ENCODE peak calls at places on chromosomes 7 and 10, in five cellular contexts. One of them, this sample, is unnamed.

GRCh38 chr7:156889089-156889488 is 3.9 kb downstream of the LMBR1 start:
- DNase-seq in PC-3: no peak
- DNase-seq in GM23248: no peak
- DNase-seq in endodermal cell: no peak
- DNase-seq in neuronal stem cell: no peak
- DNase-seq in this sample: peak; percentile 77

GRCh38 chr7:124818807-124819206 is 53.2 kb upstream of the GPR37 start:
- DNase-seq in PC-3: no peak
- DNase-seq in endodermal cell: no peak
- DNase-seq in neuronal stem cell: no peak
- DNase-seq in GM23248: no peak
- DNase-seq in this sample: no peak

GRCh38 chr10:33126742-33127141 is 168.7 kb upstream of the ITGB1 start:
- DNase-seq in PC-3: no peak
- DNase-seq in endodermal cell: no peak
- DNase-seq in GM23248: no peak
- DNase-seq in neuronal stem cell: no peak
- DNase-seq in this sample: no peak

GRCh38 chr7:158281441-158281840 is 306.2 kb downstream of the PTPRN2 start:
- DNase-seq in endodermal cell: no peak
- DNase-seq in GM23248: no peak
- DNase-seq in PC-3: no peak
- DNase-seq in neuronal stem cell: no peak
- DNase-seq in this sample: no peak

GRCh38 chr7:129522971-129523340 is 20.6 kb downstream of the SMKR1 start:
- DNase-seq in neuronal stem cell: no peak
- DNase-seq in PC-3: no peak
- DNase-seq in endodermal cell: no peak
- DNase-seq in GM23248: no peak
- DNase-seq in this sample: no peak

GRCh38 chr7:28272461-28272877 is 91.9 kb upstream of the JAZF1 start:
- DNase-seq in GM23248: peak; percentile 76
- DNase-seq in endodermal cell: peak; percentile 83
- DNase-seq in neuronal stem cell: peak; percentile 15
- DNase-seq in PC-3: peak; percentile 17
- DNase-seq in this sample: peak; percentile 83

GRCh38 chr10:97584060-97584797 is at the start of gene HOGA1:
- DNase-seq in GM23248: peak; percentile 62
- DNase-seq in neuronal stem cell: no peak
- DNase-seq in PC-3: peak; percentile 35
- DNase-seq in endodermal cell: peak; percentile 91
- DNase-seq in this sample: no peak

GRCh38 chr10:78995977-78996355 is 72.8 kb upstream of the ZMIZ1 start:
- DNase-seq in PC-3: no peak
- DNase-seq in GM23248: no peak
- DNase-seq in endodermal cell: no peak
- DNase-seq in neuronal stem cell: no peak
- DNase-seq in this sample: no peak

GRCh38 chr10:28393956-28394568 is 91.2 kb upstream of the MPP7 start:
- DNase-seq in neuronal stem cell: peak; percentile 74
- DNase-seq in PC-3: peak; percentile 66
- DNase-seq in endodermal cell: peak; percentile 91
- DNase-seq in GM23248: peak; percentile 68
- DNase-seq in this sample: peak; percentile 83

GRCh38 chr10:56745490-56745889 is 384.4 kb upstream of the ZWINT start:
- DNase-seq in GM23248: no peak
- DNase-seq in neuronal stem cell: no peak
- DNase-seq in PC-3: no peak
- DNase-seq in endodermal cell: no peak
- DNase-seq in this sample: no peak

GRCh38 chr10:79331709-79332108 is 15.6 kb upstream of the PPIF start:
- DNase-seq in endodermal cell: no peak
- DNase-seq in GM23248: peak; percentile 95
- DNase-seq in PC-3: peak; percentile 100
- DNase-seq in neuronal stem cell: no peak
- DNase-seq in this sample: peak; percentile 54

GRCh38 chr10:103820101-103821062 is 35.0 kb downstream of the SH3PXD2A start:
- DNase-seq in neuronal stem cell: no peak
- DNase-seq in GM23248: peak; percentile 62
- DNase-seq in endodermal cell: no peak
- DNase-seq in PC-3: no peak
- DNase-seq in this sample: no peak

GRCh38 chr7:34060548-34060947 is 155.2 kb downstream of the BMPER start:
- DNase-seq in PC-3: no peak
- DNase-seq in GM23248: peak; percentile 88
- DNase-seq in neuronal stem cell: no peak
- DNase-seq in endodermal cell: no peak
- DNase-seq in this sample: peak; percentile 74

GRCh38 chr10:45592432-45592831 is 80.1 kb downstream of the ZFAND4 start:
- DNase-seq in endodermal cell: no peak
- DNase-seq in neuronal stem cell: no peak
- DNase-seq in PC-3: no peak
- DNase-seq in GM23248: peak; percentile 6
- DNase-seq in this sample: no peak

GRCh38 chr10:71716406-71716805 is 3.2 kb downstream of the C10orf105 start:
- DNase-seq in PC-3: no peak
- DNase-seq in endodermal cell: no peak
- DNase-seq in neuronal stem cell: no peak
- DNase-seq in GM23248: no peak
- DNase-seq in this sample: no peak

GRCh38 chr7:80027616-80028173 is 106.9 kb upstream of the GNAI1 start:
- DNase-seq in endodermal cell: no peak
- DNase-seq in GM23248: no peak
- DNase-seq in PC-3: no peak
- DNase-seq in neuronal stem cell: no peak
- DNase-seq in this sample: no peak

GRCh38 chr10:116779076-116779687 is 36.8 kb upstream of the HSPA12A start:
- DNase-seq in endodermal cell: no peak
- DNase-seq in PC-3: peak; percentile 30
- DNase-seq in neuronal stem cell: no peak
- DNase-seq in GM23248: peak; percentile 49
- DNase-seq in this sample: no peak

GRCh38 chr10:18195060-18195799 is 55.0 kb downstream of the CACNB2 start:
- DNase-seq in PC-3: no peak
- DNase-seq in endodermal cell: no peak
- DNase-seq in neuronal stem cell: no peak
- DNase-seq in GM23248: peak; percentile 33
- DNase-seq in this sample: peak; percentile 60

GRCh38 chr10:30158325-30158960 is 99.1 kb upstream of the JCAD start:
- DNase-seq in endodermal cell: no peak
- DNase-seq in PC-3: no peak
- DNase-seq in GM23248: peak; percentile 32
- DNase-seq in neuronal stem cell: no peak
- DNase-seq in this sample: no peak

GRCh38 chr7:100427762-100428198 is 723 bp downstream of the ZCWPW1 start:
- DNase-seq in neuronal stem cell: no peak
- DNase-seq in GM23248: no peak
- DNase-seq in endodermal cell: no peak
- DNase-seq in PC-3: no peak
- DNase-seq in this sample: no peak
- H3K9ac ChIP-seq in neuronal stem cell: peak overlapping the region; percentile 15
- H3K9ac ChIP-seq in GM23248: peak overlapping the region; percentile 98
- H3K9ac ChIP-seq in endodermal cell: no peak overlapping the region
- H3K9ac ChIP-seq in PC-3: no peak overlapping the region
- H3K9ac ChIP-seq in this sample: peak overlapping the region; percentile 95

DNA sequence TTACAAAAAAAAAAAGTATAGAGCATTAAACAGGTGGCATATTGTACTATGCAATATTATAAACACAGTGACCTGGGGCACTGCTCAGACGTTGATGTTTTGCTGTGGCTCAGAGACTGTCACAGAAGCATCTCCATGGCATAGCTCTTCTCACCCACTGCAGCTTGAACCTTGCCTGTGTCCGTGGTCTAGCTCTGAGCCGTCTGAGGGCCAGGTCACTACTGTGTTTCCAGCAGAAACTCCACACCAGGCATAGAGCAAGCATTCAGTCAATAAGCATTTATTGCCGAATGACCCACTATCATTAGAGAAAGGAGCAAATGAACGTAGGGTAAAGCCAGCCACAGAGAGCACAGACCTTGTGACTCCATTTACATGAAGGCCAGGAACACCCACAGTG is 443.2 kb upstream of the FOXK1 start:
- DNase-seq in endodermal cell: no peak
- DNase-seq in neuronal stem cell: no peak
- DNase-seq in GM23248: no peak
- DNase-seq in PC-3: no peak
- DNase-seq in this sample: no peak
- H3K9ac ChIP-seq in endodermal cell: no peak overlapping the region
- H3K9ac ChIP-seq in neuronal stem cell: no peak overlapping the region
- H3K9ac ChIP-seq in GM23248: no peak overlapping the region
- H3K9ac ChIP-seq in PC-3: no peak overlapping the region
- H3K9ac ChIP-seq in this sample: no peak overlapping the region

DNA sequence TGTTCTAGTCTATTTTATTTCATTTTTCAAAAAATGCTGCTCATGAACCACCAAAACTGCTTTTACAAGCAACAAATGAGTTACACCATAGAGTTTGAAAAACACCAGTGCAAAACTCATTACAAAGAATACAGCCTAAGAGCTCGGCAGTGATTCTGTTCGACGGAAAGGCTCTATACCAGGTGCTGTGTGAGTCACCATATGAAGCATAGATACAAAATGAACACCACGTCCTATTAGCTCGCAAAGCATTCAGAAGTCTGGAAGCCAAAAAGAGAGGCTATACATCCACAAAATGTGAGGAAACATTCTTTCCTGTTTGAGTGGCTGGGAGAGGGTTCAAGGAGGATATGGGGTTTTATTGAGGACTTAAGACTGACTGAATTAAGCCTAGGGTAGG is 136.1 kb downstream of the ATE1 start:
- DNase-seq in neuronal stem cell: no peak
- DNase-seq in GM23248: no peak
- DNase-seq in endodermal cell: no peak
- DNase-seq in PC-3: no peak
- DNase-seq in this sample: no peak
- H3K9ac ChIP-seq in neuronal stem cell: no peak overlapping the region
- H3K9ac ChIP-seq in GM23248: no peak overlapping the region
- H3K9ac ChIP-seq in endodermal cell: no peak overlapping the region
- H3K9ac ChIP-seq in PC-3: no peak overlapping the region
- H3K9ac ChIP-seq in this sample: no peak overlapping the region

GRCh38 chr10:3107426-3107961 is 40.1 kb downstream of the PFKP start:
- DNase-seq in endodermal cell: no peak
- DNase-seq in GM23248: peak; percentile 94
- DNase-seq in PC-3: no peak
- DNase-seq in neuronal stem cell: no peak
- DNase-seq in this sample: peak; percentile 20

GRCh38 chr10:3108575-3109105 is 41.3 kb downstream of the PFKP start:
- DNase-seq in neuronal stem cell: no peak
- DNase-seq in endodermal cell: no peak
- DNase-seq in GM23248: no peak
- DNase-seq in PC-3: no peak
- DNase-seq in this sample: no peak

GRCh38 chr10:3105905-3106304 is 38.6 kb downstream of the PFKP start:
- DNase-seq in endodermal cell: no peak
- DNase-seq in neuronal stem cell: no peak
- DNase-seq in GM23248: no peak
- DNase-seq in PC-3: no peak
- DNase-seq in this sample: no peak

GRCh38 chr10:3108033-3108432 is 40.7 kb downstream of the PFKP start:
- DNase-seq in neuronal stem cell: no peak
- DNase-seq in endodermal cell: no peak
- DNase-seq in PC-3: no peak
- DNase-seq in GM23248: no peak
- DNase-seq in this sample: no peak

DNA sequence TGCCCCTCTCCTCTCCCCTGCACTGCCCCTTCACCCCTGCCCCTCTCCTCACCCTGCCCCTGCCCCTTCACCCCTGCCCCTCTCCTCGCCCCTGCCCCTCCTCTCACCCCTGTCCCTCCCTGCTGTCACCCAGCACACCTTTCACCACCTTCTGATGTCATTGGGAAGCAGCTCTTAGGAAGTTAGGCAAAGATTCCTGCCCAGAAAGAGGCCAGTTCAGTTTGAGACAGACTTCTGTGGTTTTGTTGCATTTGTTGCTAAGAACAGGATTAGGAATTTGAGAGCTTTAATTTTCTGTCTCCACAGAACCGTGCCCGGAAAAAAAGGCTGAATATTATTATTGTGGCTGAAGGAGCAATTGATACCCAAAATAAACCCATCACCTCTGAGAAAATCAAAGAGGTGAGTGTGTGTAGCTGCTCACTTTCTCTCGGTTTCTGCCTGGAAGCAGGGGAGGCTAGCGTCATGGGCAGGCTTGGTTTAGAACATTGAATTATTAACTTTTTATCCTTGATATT is 39.6 kb downstream of the PFKP start:
- DNase-seq in PC-3: no peak
- DNase-seq in neuronal stem cell: no peak
- DNase-seq in GM23248: peak; percentile 61
- DNase-seq in endodermal cell: no peak
- DNase-seq in this sample: no peak
- H3K9ac ChIP-seq in PC-3: no peak overlapping the region
- H3K9ac ChIP-seq in neuronal stem cell: no peak overlapping the region
- H3K9ac ChIP-seq in GM23248: peak overlapping the region; percentile 90
- H3K9ac ChIP-seq in endodermal cell: no peak overlapping the region
- H3K9ac ChIP-seq in this sample: peak overlapping the region; percentile 75

This sample was measured in adipocyte.